ENCODE peak calls at places on chromosomes 13 and 19, in six cellular contexts. One of them, this sample, is unnamed.
A peak's percentile ranks its signal among the peaks of the same experiment; 100 is the strongest.

GRCh38 chr13:112240076-112240475 is 136.1 kb upstream of the SPACA7 start:
- DNase-seq in astrocyte: no peak
- DNase-seq in lung: no peak
- DNase-seq in cardiac muscle cell: no peak
- DNase-seq in mucosa of descending colon: no peak
- DNase-seq in GM06990: no peak
- DNase-seq in this sample: no peak

GRCh38 chr13:25687622-25688225 is 315.9 kb downstream of the ATP8A2 start:
- DNase-seq in astrocyte: peak; percentile 16
- DNase-seq in lung: no peak
- DNase-seq in cardiac muscle cell: no peak
- DNase-seq in mucosa of descending colon: peak; percentile 36
- DNase-seq in GM06990: no peak
- DNase-seq in this sample: no peak

GRCh38 chr13:43424386-43424785 is 362.4 kb downstream of the ENOX1 start:
- DNase-seq in astrocyte: no peak
- DNase-seq in lung: no peak
- DNase-seq in cardiac muscle cell: no peak
- DNase-seq in mucosa of descending colon: no peak
- DNase-seq in GM06990: no peak
- DNase-seq in this sample: no peak

GRCh38 chr13:78596701-78597550 is 6.4 kb downstream of the POU4F1 start:
- DNase-seq in astrocyte: no peak
- DNase-seq in lung: no peak
- DNase-seq in cardiac muscle cell: no peak
- DNase-seq in mucosa of descending colon: no peak
- DNase-seq in GM06990: no peak
- DNase-seq in this sample: no peak

GRCh38 chr13:40483601-40484000 is 182.8 kb downstream of the FOXO1 start:
- DNase-seq in astrocyte: no peak
- DNase-seq in lung: no peak
- DNase-seq in cardiac muscle cell: no peak
- DNase-seq in mucosa of descending colon: no peak
- DNase-seq in GM06990: no peak
- DNase-seq in this sample: no peak

GRCh38 chr19:32830231-32831014 is 39.1 kb downstream of the SLC7A9 start:
- DNase-seq in astrocyte: peak; percentile 86
- DNase-seq in lung: no peak
- DNase-seq in cardiac muscle cell: no peak
- DNase-seq in mucosa of descending colon: no peak
- DNase-seq in GM06990: no peak
- DNase-seq in this sample: no peak

GRCh38 chr19:13094285-13094595 is 8.4 kb downstream of the LYL1 start:
- DNase-seq in astrocyte: no peak
- DNase-seq in lung: no peak
- DNase-seq in cardiac muscle cell: no peak
- DNase-seq in mucosa of descending colon: no peak
- DNase-seq in GM06990: no peak
- DNase-seq in this sample: no peak

GRCh38 chr13:74132768-74133656 is 1.2 kb downstream of the KLF12 start:
- DNase-seq in astrocyte: peak; percentile 57
- DNase-seq in lung: no peak
- DNase-seq in cardiac muscle cell: peak; percentile 62
- DNase-seq in mucosa of descending colon: peak; percentile 36
- DNase-seq in GM06990: peak; percentile 42
- DNase-seq in this sample: peak; percentile 26

GRCh38 chr13:82344867-82345266 is 1537.4 kb downstream of the SLITRK1 start:
- DNase-seq in astrocyte: no peak
- DNase-seq in lung: no peak
- DNase-seq in cardiac muscle cell: no peak
- DNase-seq in mucosa of descending colon: no peak
- DNase-seq in GM06990: no peak
- DNase-seq in this sample: no peak

GRCh38 chr13:84983321-84983720 is 815.9 kb downstream of the SLITRK6 start:
- DNase-seq in astrocyte: no peak
- DNase-seq in lung: no peak
- DNase-seq in cardiac muscle cell: no peak
- DNase-seq in mucosa of descending colon: no peak
- DNase-seq in GM06990: no peak
- DNase-seq in this sample: no peak

GRCh38 chr19:58386166-58386575 is 898 bp upstream of the RPS5 start:
- DNase-seq in astrocyte: no peak
- DNase-seq in lung: no peak
- DNase-seq in cardiac muscle cell: no peak
- DNase-seq in mucosa of descending colon: no peak
- DNase-seq in GM06990: no peak
- DNase-seq in this sample: no peak

GRCh38 chr13:95793018-95793555 is 116.1 kb downstream of the DNAJC3 start:
- DNase-seq in astrocyte: peak; percentile 26
- DNase-seq in lung: no peak
- DNase-seq in cardiac muscle cell: no peak
- DNase-seq in mucosa of descending colon: no peak
- DNase-seq in GM06990: no peak
- DNase-seq in this sample: no peak

GRCh38 chr19:4649392-4650094 is 10.2 kb downstream of the TNFAIP8L1 start:
- DNase-seq in astrocyte: no peak
- DNase-seq in lung: no peak
- DNase-seq in cardiac muscle cell: no peak
- DNase-seq in mucosa of descending colon: no peak
- DNase-seq in GM06990: no peak
- DNase-seq in this sample: no peak

GRCh38 chr19:4650159-4650558 is 10.8 kb downstream of the TNFAIP8L1 start:
- DNase-seq in astrocyte: no peak
- DNase-seq in lung: no peak
- DNase-seq in cardiac muscle cell: no peak
- DNase-seq in mucosa of descending colon: no peak
- DNase-seq in GM06990: no peak
- DNase-seq in this sample: no peak

GRCh38 chr19:4645718-4646117 is 6.4 kb downstream of the TNFAIP8L1 start:
- DNase-seq in astrocyte: no peak
- DNase-seq in lung: no peak
- DNase-seq in cardiac muscle cell: no peak
- DNase-seq in mucosa of descending colon: no peak
- DNase-seq in GM06990: no peak
- DNase-seq in this sample: no peak

GRCh38 chr19:4652075-4652474 is 12.8 kb downstream of the TNFAIP8L1 start:
- DNase-seq in astrocyte: no peak
- DNase-seq in lung: no peak
- DNase-seq in cardiac muscle cell: no peak
- DNase-seq in mucosa of descending colon: no peak
- DNase-seq in GM06990: no peak
- DNase-seq in this sample: no peak

DNA sequence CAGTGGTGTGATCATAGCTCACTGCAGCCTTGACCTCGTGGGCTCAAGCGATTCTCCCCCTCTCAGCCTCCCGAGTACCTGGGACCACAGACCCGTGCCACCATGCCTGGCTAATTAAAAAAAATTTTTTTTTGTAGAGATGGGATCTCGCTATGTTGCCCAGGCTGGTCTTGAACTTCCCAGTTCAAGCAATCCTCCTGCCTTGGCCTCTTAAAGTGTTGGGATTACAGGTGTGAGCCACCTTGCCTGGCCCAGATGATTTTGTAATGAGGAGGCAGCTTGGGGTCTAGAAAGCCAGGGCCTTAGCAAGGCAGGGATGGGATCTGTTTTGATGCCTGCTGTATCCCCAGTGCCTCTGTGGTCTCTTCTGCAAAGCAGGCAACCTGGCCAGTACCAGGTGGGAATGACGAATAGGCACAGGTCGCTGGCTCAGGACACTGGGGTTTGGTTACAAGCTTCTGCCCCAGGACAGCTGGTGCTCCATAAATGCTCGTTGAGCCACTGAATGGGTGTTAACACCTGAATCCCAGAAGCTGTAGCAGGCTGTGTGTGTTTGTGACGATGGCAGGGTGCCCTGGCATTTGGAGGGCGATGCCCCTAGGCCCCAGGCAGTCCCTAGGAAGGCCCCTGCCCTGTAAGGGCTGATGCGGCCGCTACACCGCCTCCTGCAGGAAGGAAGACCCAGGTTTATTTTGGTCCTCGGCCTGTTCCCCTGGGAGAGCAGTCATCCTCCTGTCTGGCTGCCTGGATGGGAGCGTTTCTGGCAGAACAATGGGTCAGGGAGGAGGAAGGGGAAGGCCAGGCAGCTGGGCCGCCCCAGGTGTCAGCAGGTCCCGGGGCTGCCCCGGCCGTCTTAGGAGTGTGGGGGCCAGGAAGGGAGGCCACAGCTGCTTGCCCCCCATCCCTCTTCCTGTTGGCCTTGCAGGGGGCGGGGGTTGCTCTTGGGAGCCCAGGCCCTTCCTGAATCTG is 8.6 kb downstream of the TNFAIP8L1 start:
- DNase-seq in astrocyte: no peak
- DNase-seq in lung: no peak
- DNase-seq in cardiac muscle cell: no peak
- DNase-seq in mucosa of descending colon: no peak
- DNase-seq in GM06990: no peak
- DNase-seq in this sample: peak; percentile 60
- TF ChIP-seq CTCF in astrocyte: no peak
- TF ChIP-seq CTCF in lung: no peak
- TF ChIP-seq CTCF in cardiac muscle cell: peak; percentile 28
- TF ChIP-seq CTCF in mucosa of descending colon: no peak
- TF ChIP-seq CTCF in GM06990: peak; percentile 29
- TF ChIP-seq CTCF in this sample: no peak

GRCh38 chr19:45913874-45914830 is at the start of gene NANOS2:
- DNase-seq in astrocyte: no peak
- DNase-seq in lung: no peak
- DNase-seq in cardiac muscle cell: peak; percentile 69
- DNase-seq in mucosa of descending colon: no peak
- DNase-seq in GM06990: no peak
- DNase-seq in this sample: no peak
- TF ChIP-seq CTCF in astrocyte: no peak
- TF ChIP-seq CTCF in lung: no peak
- TF ChIP-seq CTCF in cardiac muscle cell: no peak
- TF ChIP-seq CTCF in mucosa of descending colon: no peak
- TF ChIP-seq CTCF in GM06990: peak; percentile 5
- TF ChIP-seq CTCF in this sample: peak; percentile 5

GRCh38 chr19:5032101-5032967 is 63.4 kb downstream of the KDM4B start:
- DNase-seq in astrocyte: no peak
- DNase-seq in lung: no peak
- DNase-seq in cardiac muscle cell: peak; percentile 52
- DNase-seq in mucosa of descending colon: no peak
- DNase-seq in GM06990: no peak
- DNase-seq in this sample: no peak
- TF ChIP-seq CTCF in astrocyte: no peak
- TF ChIP-seq CTCF in lung: no peak
- TF ChIP-seq CTCF in cardiac muscle cell: no peak
- TF ChIP-seq CTCF in mucosa of descending colon: no peak
- TF ChIP-seq CTCF in GM06990: no peak
- TF ChIP-seq CTCF in this sample: no peak

GRCh38 chr19:14467816-14468215 is 7.3 kb downstream of the PTGER1 start:
- DNase-seq in astrocyte: no peak
- DNase-seq in lung: no peak
- DNase-seq in cardiac muscle cell: no peak
- DNase-seq in mucosa of descending colon: no peak
- DNase-seq in GM06990: no peak
- DNase-seq in this sample: peak; percentile 47
- TF ChIP-seq CTCF in astrocyte: no peak
- TF ChIP-seq CTCF in lung: no peak
- TF ChIP-seq CTCF in cardiac muscle cell: no peak
- TF ChIP-seq CTCF in mucosa of descending colon: no peak
- TF ChIP-seq CTCF in GM06990: no peak
- TF ChIP-seq CTCF in this sample: no peak

GRCh38 chr13:41937388-41937787 is 23.5 kb downstream of the VWA8 start:
- DNase-seq in astrocyte: no peak
- DNase-seq in lung: no peak
- DNase-seq in cardiac muscle cell: no peak
- DNase-seq in mucosa of descending colon: peak; percentile 42
- DNase-seq in GM06990: no peak
- DNase-seq in this sample: no peak
- TF ChIP-seq CTCF in astrocyte: no peak
- TF ChIP-seq CTCF in lung: no peak
- TF ChIP-seq CTCF in cardiac muscle cell: no peak
- TF ChIP-seq CTCF in mucosa of descending colon: no peak
- TF ChIP-seq CTCF in GM06990: no peak
- TF ChIP-seq CTCF in this sample: no peak

GRCh38 chr13:94114166-94114565 is 365.3 kb downstream of the DCT start:
- DNase-seq in astrocyte: no peak
- DNase-seq in lung: no peak
- DNase-seq in cardiac muscle cell: no peak
- DNase-seq in mucosa of descending colon: no peak
- DNase-seq in GM06990: no peak
- DNase-seq in this sample: no peak

GRCh38 chr13:94112731-94113130 is 366.8 kb downstream of the DCT start:
- DNase-seq in astrocyte: no peak
- DNase-seq in lung: no peak
- DNase-seq in cardiac muscle cell: no peak
- DNase-seq in mucosa of descending colon: no peak
- DNase-seq in GM06990: no peak
- DNase-seq in this sample: no peak

GRCh38 chr13:94112227-94112626 is 367.3 kb downstream of the DCT start:
- DNase-seq in astrocyte: peak; percentile 98
- DNase-seq in lung: no peak
- DNase-seq in cardiac muscle cell: no peak
- DNase-seq in mucosa of descending colon: peak; percentile 19
- DNase-seq in GM06990: no peak
- DNase-seq in this sample: no peak

GRCh38 chr13:94119360-94119936 is 360.0 kb downstream of the DCT start:
- DNase-seq in astrocyte: no peak
- DNase-seq in lung: peak; percentile 35
- DNase-seq in cardiac muscle cell: peak; percentile 11
- DNase-seq in mucosa of descending colon: peak; percentile 76
- DNase-seq in GM06990: no peak
- DNase-seq in this sample: no peak

GRCh38 chr13:94115054-94115453 is 364.4 kb downstream of the DCT start:
- DNase-seq in astrocyte: no peak
- DNase-seq in lung: no peak
- DNase-seq in cardiac muscle cell: no peak
- DNase-seq in mucosa of descending colon: no peak
- DNase-seq in GM06990: no peak
- DNase-seq in this sample: no peak
- TF ChIP-seq CTCF in astrocyte: no peak
- TF ChIP-seq CTCF in lung: no peak
- TF ChIP-seq CTCF in cardiac muscle cell: no peak
- TF ChIP-seq CTCF in mucosa of descending colon: no peak
- TF ChIP-seq CTCF in GM06990: peak; percentile 25
- TF ChIP-seq CTCF in this sample: no peak

GRCh38 chr13:64640002-64640401 is 2590.1 kb downstream of the PCDH9 start:
- DNase-seq in astrocyte: no peak
- DNase-seq in lung: no peak
- DNase-seq in cardiac muscle cell: no peak
- DNase-seq in mucosa of descending colon: no peak
- DNase-seq in GM06990: no peak
- DNase-seq in this sample: no peak
- TF ChIP-seq CTCF in astrocyte: no peak
- TF ChIP-seq CTCF in lung: no peak
- TF ChIP-seq CTCF in cardiac muscle cell: no peak
- TF ChIP-seq CTCF in mucosa of descending colon: no peak
- TF ChIP-seq CTCF in GM06990: no peak
- TF ChIP-seq CTCF in this sample: no peak

This sample was measured in GM13976.